ENCODE peak calls at places on chromosomes 4 and X, in seven cellular contexts. O, A, B, Z, X, F and K are unnamed samples.

GRCh38 chrX:1031521-1032430 is 180.7 kb downstream of the CRLF2 start:
- DNase-seq in O (peak), A (no peak), B (no peak), Z (no peak), X (no peak), F (no peak), K (no peak)

GRCh38 chrX:149286940-149287349 is 218.2 kb downstream of the IDS start:
- DNase-seq in O (no peak), A (no peak), B (no peak), Z (peak), X (peak), F (peak), K (peak)

GRCh38 chr4:99022566-99022965 is 27.0 kb downstream of the METAP1 start:
- DNase-seq in O (no peak), A (no peak), B (no peak), Z (no peak), X (no peak), F (no peak), K (no peak)

GRCh38 chrX:10109695-10110094 is 47.1 kb upstream of the CLCN4 start:
- DNase-seq in O (no peak), A (no peak), B (no peak), Z (no peak), X (peak), F (peak), K (no peak)

GRCh38 chr4:83118869-83119268 is 4.3 kb upstream of the PLAC8 start:
- DNase-seq in O (no peak), A (no peak), B (no peak), Z (no peak), X (no peak), F (no peak), K (no peak)

GRCh38 chrX:10070714-10071436 is 85.9 kb upstream of the CLCN4 start:
- DNase-seq in O (no peak), A (no peak), B (no peak), Z (no peak), X (no peak), F (no peak), K (no peak)

GRCh38 chrX:119467842-119468185 is 430 bp upstream of the SLC25A5 start:
- DNase-seq in O (no peak), A (no peak), B (no peak), Z (no peak), X (no peak), F (no peak), K (no peak)

GRCh38 chrX:149493567-149494562 is 11.2 kb downstream of the IDS start:
- DNase-seq in O (no peak), A (no peak), B (no peak), Z (no peak), X (no peak), F (no peak), K (no peak)

GRCh38 chr4:53617101-53617680 is 25.9 kb upstream of the LNX1 start:
- DNase-seq in O (no peak), A (no peak), B (no peak), Z (no peak), X (no peak), F (no peak), K (no peak)

GRCh38 chr4:87843936-87844335 is 11.2 kb downstream of the MEPE start:
- DNase-seq in O (no peak), A (no peak), B (no peak), Z (peak), X (no peak), F (no peak), K (no peak)

GRCh38 chr4:113447061-113447460 is 314.5 kb downstream of the CAMK2D start:
- DNase-seq in O (no peak), A (no peak), B (no peak), Z (peak), X (no peak), F (no peak), K (no peak)

GRCh38 chr4:5081441-5081999 is 30.2 kb downstream of the STK32B start:
- DNase-seq in O (no peak), A (no peak), B (no peak), Z (no peak), X (no peak), F (no peak), K (no peak)

GRCh38 chr4:187302456-187302855 is 578.8 kb upstream of the FAT1 start:
- DNase-seq in O (no peak), A (no peak), B (no peak), Z (peak), X (no peak), F (no peak), K (no peak)

GRCh38 chrX:4764888-4765287 is 1051.4 kb upstream of the PRKX start:
- DNase-seq in O (no peak), A (no peak), B (no peak), Z (peak), X (no peak), F (no peak), K (no peak)

GRCh38 chr4:181235361-181235760 is 1007.8 kb upstream of the TENM3 start:
- DNase-seq in O (no peak), A (no peak), B (no peak), Z (no peak), X (no peak), F (no peak), K (no peak)

GRCh38 chrX:9885150-9885549 is 82.0 kb upstream of the CLDN34 start:
- DNase-seq in O (peak), A (no peak), B (no peak), Z (peak), X (peak), F (peak), K (peak)

GRCh38 chrX:74779175-74779574 is 146.1 kb downstream of the NEXMIF start:
- DNase-seq in O (no peak), A (no peak), B (no peak), Z (no peak), X (no peak), F (no peak), K (no peak)

GRCh38 chr4:3472411-3473141 is 9.5 kb downstream of the DOK7 start:
- DNase-seq in O (no peak), A (no peak), B (no peak), Z (no peak), X (no peak), F (no peak), K (no peak)

GRCh38 chr4:132297346-132297745 is 851.7 kb upstream of the PCDH10 start:
- DNase-seq in O (no peak), A (no peak), B (no peak), Z (peak), X (no peak), F (no peak), K (no peak)

GRCh38 chrX:107805179-107805578 is 20.5 kb upstream of the MID2 start:
- DNase-seq in O (no peak), A (no peak), B (no peak), Z (no peak), X (no peak), F (no peak), K (no peak)

GRCh38 chr4:108889696-108890475 is 127.0 kb upstream of the ETNPPL start:
- DNase-seq in O (no peak), A (no peak), B (no peak), Z (peak), X (no peak), F (no peak), K (no peak)

GRCh38 chr4:103365285-103365684 is 167.1 kb upstream of the CENPE start:
- DNase-seq in O (no peak), A (no peak), B (no peak), Z (no peak), X (no peak), F (no peak), K (no peak)

GRCh38 chr4:183860110-183860509 is 45.0 kb upstream of the STOX2 start:
- DNase-seq in O (no peak), A (no peak), B (no peak), Z (no peak), X (no peak), F (no peak), K (no peak)

GRCh38 chrX:15834827-15835595 is 19.6 kb downstream of the AP1S2 start:
- DNase-seq in O (no peak), A (no peak), B (no peak), Z (peak), X (no peak), F (no peak), K (no peak)

GRCh38 chr4:139642364-139642763 is 23.3 kb upstream of the MGST2 start:
- DNase-seq in O (no peak), A (no peak), B (no peak), Z (peak), X (no peak), F (no peak), K (no peak)

GRCh38 chr4:3415471-3416141 is 26.2 kb upstream of the HGFAC start:
- DNase-seq in O (peak), A (no peak), B (no peak), Z (no peak), X (no peak), F (no peak), K (no peak)

GRCh38 chr4:602559-602942 is 22.8 kb upstream of the PDE6B start:
- DNase-seq in O (peak), A (no peak), B (no peak), Z (no peak), X (peak), F (no peak), K (no peak)

GRCh38 chr4:115126487-115126886 is 13.1 kb upstream of the NDST4 start:
- DNase-seq in O (no peak), A (no peak), B (no peak), Z (peak), X (no peak), F (no peak), K (no peak)

GRCh38 chrX:153725832-153726285 is 1.2 kb downstream of the ABCD1 start:
- DNase-seq in O (no peak), A (no peak), B (no peak), Z (no peak), X (no peak), F (no peak), K (no peak)

GRCh38 chr4:98601719-98602118 is 56.7 kb downstream of the TSPAN5 start:
- DNase-seq in O (no peak), A (peak), B (no peak), Z (no peak), X (no peak), F (no peak), K (no peak)

GRCh38 chrX:151402719-151403390 is 5.8 kb downstream of the VMA21 start:
- DNase-seq in O (peak), A (no peak), B (no peak), Z (no peak), X (no peak), F (no peak), K (no peak)

GRCh38 chrX:15738686-15739016 is 581 bp downstream of the CA5B start:
- DNase-seq in O (no peak), A (no peak), B (no peak), Z (no peak), X (no peak), F (no peak), K (no peak)

GRCh38 chr4:94127707-94128328 is 79.8 kb upstream of the SMARCAD1 start:
- DNase-seq in O (no peak), A (peak), B (no peak), Z (peak), X (no peak), F (peak), K (no peak)

GRCh38 chrX:1323315-1323714 is 13.3 kb upstream of the IL3RA start:
- DNase-seq in O (no peak), A (no peak), B (no peak), Z (no peak), X (peak), F (peak), K (peak)

GRCh38 chr4:41477200-41477910 is 60.6 kb upstream of the LIMCH1 start:
- DNase-seq in O (no peak), A (no peak), B (no peak), Z (no peak), X (no peak), F (no peak), K (no peak)

GRCh38 chrX:154064637-154065435 is 32.7 kb downstream of the MECP2 start:
- DNase-seq in O (no peak), A (no peak), B (no peak), Z (no peak), X (no peak), F (no peak), K (no peak)

DNA sequence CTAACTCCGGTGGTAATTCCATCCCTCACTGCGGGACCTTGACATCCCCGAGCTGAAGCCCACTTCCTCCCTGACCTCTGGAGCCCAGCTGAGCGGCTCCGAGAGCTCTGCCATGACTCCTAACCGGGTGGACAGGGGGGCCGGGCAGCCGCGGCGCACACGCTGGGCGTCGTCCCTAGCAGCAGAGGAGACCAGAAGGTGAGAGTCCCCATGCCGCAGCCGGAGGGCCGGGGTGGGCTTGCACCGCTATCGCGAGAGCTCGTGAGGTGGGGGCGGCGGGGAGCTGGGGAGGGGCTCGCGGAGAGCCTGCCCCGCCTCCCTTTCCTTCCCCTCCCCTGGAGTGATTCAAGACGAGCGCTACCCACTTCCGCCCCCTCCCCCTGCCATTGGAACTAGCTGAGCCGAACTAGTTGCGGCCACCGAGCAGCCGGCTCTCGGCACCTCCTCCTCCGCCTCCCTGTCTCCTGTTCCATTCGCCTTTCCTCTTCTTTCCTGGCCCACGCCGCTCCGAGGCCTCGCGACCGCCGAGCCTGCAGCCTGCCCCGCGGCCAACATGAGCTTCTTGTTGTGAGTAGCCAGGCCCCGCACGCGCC is at the start of gene MOB1B:
- DNase-seq in O (peak), A (no peak), B (peak), Z (peak), X (peak), F (peak), K (peak)
- TF ChIP-seq CTCF in O (peak), A (no peak), B (no peak), Z (peak), X (no peak), F (no peak), K (peak)

GRCh38 chr4:17169699-17170098 is 271.3 kb upstream of the LDB2 start:
- DNase-seq in O (no peak), A (no peak), B (no peak), Z (no peak), X (no peak), F (no peak), K (no peak)

GRCh38 chr4:17174751-17175150 is 276.3 kb upstream of the LDB2 start:
- DNase-seq in O (no peak), A (no peak), B (no peak), Z (no peak), X (no peak), F (no peak), K (no peak)

GRCh38 chr4:17168571-17168970 is 270.1 kb upstream of the LDB2 start:
- DNase-seq in O (no peak), A (no peak), B (no peak), Z (peak), X (no peak), F (no peak), K (no peak)

DNA sequence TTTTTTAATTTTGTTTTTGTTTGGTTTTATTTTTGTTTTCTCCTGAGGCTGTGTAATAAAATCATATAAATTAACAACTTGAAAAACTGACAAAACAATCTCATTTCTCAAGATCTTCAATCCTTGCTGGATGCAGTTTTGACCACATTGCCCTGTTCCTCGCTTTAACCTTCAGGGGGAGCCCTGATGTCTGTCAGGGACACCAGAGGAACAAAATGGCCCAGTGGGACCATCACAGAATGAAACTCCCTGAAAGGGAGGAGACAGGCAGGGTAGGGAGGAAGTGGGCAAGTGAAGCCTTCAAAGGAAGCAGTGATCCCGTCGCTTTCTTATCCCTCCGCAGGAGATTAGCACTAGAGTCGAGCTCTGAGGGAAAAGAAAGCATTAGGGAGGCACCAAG is 274.9 kb upstream of the LDB2 start:
- DNase-seq in O (no peak), A (no peak), B (no peak), Z (no peak), X (no peak), F (no peak), K (peak)
- TF ChIP-seq CTCF in O (peak), A (peak), B (no peak), Z (peak), X (no peak), F (peak), K (peak)

GRCh38 chr4:89868999-89869589 is 25.6 kb upstream of the MMRN1 start:
- DNase-seq in O (no peak), A (no peak), B (no peak), Z (no peak), X (no peak), F (no peak), K (no peak)
- TF ChIP-seq CTCF in O (peak), A (peak), B (no peak), Z (peak), X (no peak), F (peak), K (peak)

DNA sequence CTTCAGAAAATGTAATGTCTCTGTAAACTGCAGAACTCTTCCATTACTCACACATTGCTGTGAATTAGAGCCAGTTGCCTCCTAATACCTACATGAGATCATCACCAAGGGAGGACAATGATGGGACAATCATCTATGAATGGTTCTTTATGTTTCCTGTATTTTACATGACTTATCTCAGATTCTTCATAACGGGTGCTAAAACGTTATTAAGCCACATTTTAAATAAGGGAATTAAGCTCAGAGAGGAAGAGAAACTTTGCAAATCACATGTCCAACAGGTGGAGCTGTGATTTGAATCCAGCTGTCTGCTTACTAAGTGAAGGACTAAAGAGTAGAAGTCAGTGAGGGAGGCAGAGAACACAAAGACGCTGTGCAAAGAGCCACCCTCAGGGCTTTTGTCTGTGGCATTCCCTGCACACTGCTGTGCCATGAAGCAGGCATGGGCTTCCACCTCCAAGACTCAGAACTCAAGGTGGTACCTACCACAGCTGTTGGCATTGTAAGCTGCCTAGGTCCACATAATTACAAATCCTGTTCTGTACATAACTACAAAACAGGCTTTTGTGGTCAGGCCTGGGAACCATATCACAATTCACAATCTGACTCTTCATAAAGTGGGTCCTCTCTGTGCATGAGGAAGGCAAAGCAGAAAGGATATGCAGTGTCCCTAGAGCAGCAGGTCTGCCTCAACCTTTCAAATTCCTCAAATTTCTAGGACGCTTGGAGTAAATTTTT is 12.8 kb downstream of the TBC1D9 start:
- DNase-seq in O (no peak), A (peak), B (no peak), Z (peak), X (no peak), F (no peak), K (peak)
- TF ChIP-seq CTCF in O (no peak), A (peak), B (no peak), Z (peak), X (no peak), F (peak), K (peak)

DNA sequence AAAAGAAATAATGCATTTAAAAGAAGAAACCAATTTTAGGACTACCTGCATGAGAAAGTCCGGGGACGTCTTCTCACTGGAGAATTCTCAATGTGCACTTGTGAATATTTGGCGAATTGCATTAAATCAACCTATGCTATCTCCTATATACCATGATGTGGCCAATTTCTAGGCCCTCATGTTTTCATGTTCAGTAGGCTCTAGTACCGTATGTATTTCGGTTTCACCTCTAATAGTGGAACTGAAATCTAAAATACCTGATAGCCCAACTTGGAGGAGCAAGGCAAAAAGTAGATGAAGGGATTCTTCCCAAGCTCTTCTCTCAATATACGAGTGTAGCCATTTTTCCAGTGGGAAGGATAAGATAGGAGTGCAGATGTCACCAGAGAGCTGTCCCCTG is 11.4 kb upstream of the FGF2 start:
- DNase-seq in O (no peak), A (no peak), B (no peak), Z (no peak), X (no peak), F (no peak), K (no peak)
- TF ChIP-seq CTCF in O (no peak), A (no peak), B (no peak), Z (no peak), X (no peak), F (no peak), K (no peak)

DNA sequence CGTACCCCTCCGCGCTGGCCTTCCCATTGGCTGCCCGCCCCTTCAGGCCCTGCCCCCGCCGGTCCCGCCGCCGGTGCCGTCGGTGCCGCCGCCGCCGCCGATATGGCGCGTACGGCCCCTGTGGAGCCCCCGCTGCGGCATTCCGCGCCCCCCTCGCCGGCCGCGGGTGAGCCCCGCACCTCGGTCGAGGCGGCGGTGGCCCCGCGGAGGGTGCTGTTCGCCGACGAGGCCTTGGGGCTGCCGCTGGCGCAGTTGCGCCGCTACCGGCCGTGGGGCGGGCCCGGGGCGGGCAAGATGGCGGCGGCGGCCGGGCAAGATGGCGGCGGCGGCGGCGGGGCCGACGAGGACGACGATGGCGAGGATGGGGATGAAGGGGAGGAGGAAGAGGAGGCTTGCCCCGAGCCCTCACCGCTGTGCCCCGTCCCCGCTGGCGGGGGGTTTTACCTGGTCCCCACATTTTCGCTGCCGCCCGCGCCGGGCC is at the start of gene PPP1R3F:
- DNase-seq in O (no peak), A (no peak), B (no peak), Z (no peak), X (no peak), F (no peak), K (no peak)
- TF ChIP-seq CTCF in O (no peak), A (no peak), B (no peak), Z (no peak), X (no peak), F (no peak), K (no peak)

GRCh38 chr4:23962462-23962861 is 72.6 kb upstream of the PPARGC1A start:
- DNase-seq in O (no peak), A (no peak), B (no peak), Z (no peak), X (no peak), F (no peak), K (no peak)
- TF ChIP-seq CTCF in O (no peak), A (no peak), B (no peak), Z (no peak), X (no peak), F (no peak), K (no peak)